ENCODE peak calls at places on chromosomes 11 and 22, in nine cellular contexts. N is T-helper 2 cell; X is GM10248; P is astrocyte of the cerebellum; G is body of pancreas; F is islet precursor cell; O is psoas muscle; D is stimulated activated CD4-positive, alpha-beta T cell treated with anti-CD3 and anti-CD28 coated beads, TNF-alpha, amount 100 ng/mL, for 1 hour; H is DMS79 treated with DMSO at 0.1 percent for 48 hours. K is an unnamed sample.

GRCh38 chr22:30143265-30143664 is 63.0 kb downstream of the HORMAD2 start:
- DNase-seq in O (no peak), X (no peak), F (no peak), G (no peak), H (no peak), N (no peak), P (no peak), D (no peak), K (no peak)

GRCh38 chr22:38262051-38262795 is 10.6 kb downstream of the TMEM184B start:
- DNase-seq in N (no peak), X (peak; percentile 73), O (peak; percentile 79), G (peak; percentile 79), H (no peak), P (no peak), D (peak; percentile 18), F (peak; percentile 80), K (no peak)

GRCh38 chr22:49763138-49763537 is 64.5 kb downstream of the BRD1 start:
- DNase-seq in X (no peak), O (no peak), G (no peak), P (no peak), F (peak; percentile 45), D (no peak), N (no peak), H (no peak), K (no peak)

GRCh38 chr11:298406-299065 is 790 bp downstream of the IFITM5 start:
- DNase-seq in N (no peak), G (peak; percentile 64), P (no peak), F (no peak), O (peak; percentile 42), X (no peak), H (no peak), D (no peak), K (no peak)

GRCh38 chr22:30821863-30822215 is 127.2 kb downstream of the OSBP2 start:
- DNase-seq in D (no peak), O (no peak), H (no peak), N (no peak), G (no peak), P (no peak), X (no peak), F (no peak), K (no peak)

GRCh38 chr11:77596626-77597025 is 6.9 kb downstream of the AQP11 start:
- DNase-seq in O (no peak), N (no peak), D (no peak), P (peak; percentile 4), H (no peak), G (no peak), F (no peak), X (no peak), K (no peak)

GRCh38 chr11:118845369-118845768 is 38.3 kb upstream of the CXCR5 start:
- DNase-seq in H (no peak), N (no peak), F (no peak), D (no peak), X (peak; percentile 50), P (no peak), G (no peak), O (no peak), K (no peak)

GRCh38 chr11:20668844-20669832 is at the start of gene NELL1:
- DNase-seq in O (no peak), P (no peak), H (peak; percentile 12), G (peak; percentile 18), X (no peak), F (peak; percentile 64), N (no peak), D (no peak), K (no peak)

GRCh38 chr22:43553451-43554258 is 141.8 kb downstream of the MPPED1 start:
- DNase-seq in H (no peak), P (no peak), O (no peak), X (no peak), G (no peak), D (no peak), N (no peak), F (peak; percentile 38), K (no peak)

GRCh38 chr11:94449437-94449836 is 44.2 kb downstream of the MRE11 start:
- DNase-seq in F (no peak), O (no peak), N (no peak), P (no peak), D (no peak), G (no peak), H (no peak), X (no peak), K (no peak)

GRCh38 chr11:59267196-59267595 is 54.5 kb upstream of the MPEG1 start:
- DNase-seq in F (no peak), G (no peak), X (peak; percentile 57), P (no peak), O (no peak), N (no peak), D (no peak), H (no peak), K (no peak)

GRCh38 chr22:41994506-41994905 is 4.1 kb upstream of the WBP2NL start:
- DNase-seq in D (no peak), O (no peak), P (no peak), N (no peak), X (no peak), F (peak; percentile 39), H (no peak), G (no peak), K (no peak)

GRCh38 chr11:103488021-103488420 is 378.8 kb downstream of the DYNC2H1 start:
- DNase-seq in O (no peak), F (no peak), H (no peak), G (no peak), N (no peak), P (peak; percentile 63), D (no peak), X (no peak), K (no peak)

GRCh38 chr11:18731949-18732821 is 6.2 kb upstream of the IGSF22 start:
- DNase-seq in X (peak; percentile 75), P (no peak), F (peak; percentile 80), N (peak; percentile 34), D (peak; percentile 65), G (peak; percentile 69), H (peak; percentile 51), O (no peak), K (peak; percentile 83)

GRCh38 chr11:61810671-61811175 is 6.1 kb downstream of the FADS1 start:
- DNase-seq in G (no peak), O (no peak), F (no peak), H (no peak), D (no peak), P (no peak), N (no peak), X (no peak), K (no peak)

GRCh38 chr11:74701351-74701750 is 29.9 kb downstream of the CHRDL2 start:
- DNase-seq in P (no peak), F (no peak), G (no peak), O (no peak), N (no peak), H (no peak), D (no peak), X (no peak), K (no peak)

GRCh38 chr22:27460596-27461347 is 340.8 kb downstream of the MN1 start:
- DNase-seq in X (no peak), P (no peak), H (no peak), N (no peak), F (no peak), D (no peak), O (no peak), G (no peak), K (peak; percentile 50)

GRCh38 chr22:30430933-30431332 is 5.4 kb downstream of the MTFP1 start:
- DNase-seq in X (no peak), F (no peak), P (no peak), H (no peak), N (no peak), D (no peak), G (no peak), O (peak; percentile 49), K (no peak)

GRCh38 chr11:66686100-66686785 is 8.6 kb upstream of the RBM4B start:
- DNase-seq in G (no peak), N (no peak), H (no peak), X (no peak), O (no peak), P (no peak), D (no peak), F (peak; percentile 85), K (no peak)

GRCh38 chr22:19124377-19124776 is 2.2 kb upstream of the DGCR2 start:
- DNase-seq in P (no peak), X (no peak), N (no peak), D (no peak), H (no peak), F (no peak), O (peak; percentile 47), G (no peak), K (no peak)

GRCh38 chr11:57460756-57461749 is 725 bp downstream of the RTN4RL2 start:
- DNase-seq in D (no peak), X (peak; percentile 21), P (no peak), G (peak; percentile 44), H (peak; percentile 22), O (no peak), F (peak; percentile 60), N (no peak), K (no peak)

GRCh38 chr11:100687630-100688395 is 725 bp downstream of the ARHGAP42 start:
- DNase-seq in P (peak; percentile 76), N (no peak), X (peak; percentile 65), D (no peak), O (peak; percentile 56), F (peak; percentile 87), H (no peak), G (peak; percentile 49), K (peak; percentile 23)

GRCh38 chr22:23709107-23709506 is 18.3 kb downstream of the RGL4 start:
- DNase-seq in O (no peak), N (no peak), H (no peak), G (no peak), D (no peak), X (no peak), P (no peak), F (no peak), K (no peak)

GRCh38 chr11:33687733-33688479 is 12.7 kb downstream of the C11orf91 start:
- DNase-seq in F (peak; percentile 78), H (peak; percentile 80), X (peak; percentile 53), P (peak; percentile 74), N (no peak), O (no peak), G (peak; percentile 59), D (no peak), K (peak; percentile 82)

GRCh38 chr11:121426476-121427454 is 25.3 kb upstream of the SORL1 start:
- DNase-seq in H (peak; percentile 19), O (peak; percentile 62), P (no peak), D (peak; percentile 45), G (peak; percentile 45), N (no peak), X (peak; percentile 68), F (peak; percentile 72), K (no peak)

GRCh38 chr11:109015283-109015682 is 350.4 kb downstream of the DDX10 start:
- DNase-seq in G (no peak), N (no peak), X (no peak), D (no peak), F (no peak), O (no peak), P (peak; percentile 42), H (no peak), K (no peak)

GRCh38 chr11:59625703-59626102 is 10.1 kb upstream of the OSBP start:
- DNase-seq in G (no peak), N (no peak), P (no peak), F (peak; percentile 57), O (no peak), X (no peak), H (no peak), D (no peak), K (no peak)

GRCh38 chr11:32334822-32335221 is 100.5 kb downstream of the WT1 start:
- DNase-seq in N (no peak), O (no peak), P (no peak), X (no peak), D (no peak), H (no peak), F (peak; percentile 88), G (peak; percentile 12), K (no peak)

GRCh38 chr11:107040447-107041444 is 22.5 kb upstream of the GUCY1A2 start:
- DNase-seq in D (no peak), G (no peak), F (no peak), O (no peak), N (no peak), H (no peak), X (no peak), P (peak; percentile 89), K (no peak)

GRCh38 chr22:39738746-39739145 is 154.8 kb downstream of the ENTHD1 start:
- DNase-seq in G (no peak), F (no peak), D (no peak), N (no peak), P (no peak), H (no peak), O (no peak), X (no peak), K (no peak)

GRCh38 chr22:40065981-40066380 is 71.2 kb downstream of the FAM83F start:
- DNase-seq in O (no peak), X (no peak), P (no peak), G (no peak), F (no peak), H (no peak), D (no peak), N (no peak), K (no peak)

K was measured in tibial nerve.